ENCODE peak calls at places on chromosomes 13 and 19, in seven cellular contexts. One of them, this sample, is unnamed.

GRCh38 chr13:102948006-102948405 is 102.2 kb downstream of the ERCC5 start:
- DNase-seq in GM19239: no peak
- DNase-seq in SW480: no peak
- DNase-seq in SJSA1: no peak
- DNase-seq in NCI-H345: no peak
- DNase-seq in NCI-H1694 treated with DMSO at 0.1 percent for 48 hours: no peak
- DNase-seq in memory B cell: no peak
- DNase-seq in this sample: no peak

GRCh38 chr13:98279473-98280175 is 102.6 kb upstream of the RNF113B start:
- DNase-seq in GM19239: no peak
- DNase-seq in SW480: no peak
- DNase-seq in SJSA1: no peak
- DNase-seq in NCI-H345: no peak
- DNase-seq in NCI-H1694 treated with DMSO at 0.1 percent for 48 hours: no peak
- DNase-seq in memory B cell: peak
- DNase-seq in this sample: no peak

GRCh38 chr19:34300380-34300779 is 46.0 kb downstream of the GARRE1 start:
- DNase-seq in GM19239: no peak
- DNase-seq in SW480: no peak
- DNase-seq in SJSA1: no peak
- DNase-seq in NCI-H345: no peak
- DNase-seq in NCI-H1694 treated with DMSO at 0.1 percent for 48 hours: no peak
- DNase-seq in memory B cell: no peak
- DNase-seq in this sample: no peak

GRCh38 chr13:106261450-106261849 is 274.0 kb downstream of the EFNB2 start:
- DNase-seq in GM19239: no peak
- DNase-seq in SW480: no peak
- DNase-seq in SJSA1: no peak
- DNase-seq in NCI-H345: no peak
- DNase-seq in NCI-H1694 treated with DMSO at 0.1 percent for 48 hours: no peak
- DNase-seq in memory B cell: no peak
- DNase-seq in this sample: no peak

GRCh38 chr13:41915096-41915495 is 45.8 kb downstream of the VWA8 start:
- DNase-seq in GM19239: no peak
- DNase-seq in SW480: no peak
- DNase-seq in SJSA1: no peak
- DNase-seq in NCI-H345: no peak
- DNase-seq in NCI-H1694 treated with DMSO at 0.1 percent for 48 hours: no peak
- DNase-seq in memory B cell: no peak
- DNase-seq in this sample: no peak

GRCh38 chr19:36030264-36031148 is 2.2 kb downstream of the CLIP3 start:
- DNase-seq in GM19239: no peak
- DNase-seq in SW480: no peak
- DNase-seq in SJSA1: no peak
- DNase-seq in NCI-H345: no peak
- DNase-seq in NCI-H1694 treated with DMSO at 0.1 percent for 48 hours: peak
- DNase-seq in memory B cell: no peak
- DNase-seq in this sample: no peak

GRCh38 chr19:8462601-8463000 is 17.8 kb downstream of the HNRNPM start:
- DNase-seq in GM19239: no peak
- DNase-seq in SW480: no peak
- DNase-seq in SJSA1: no peak
- DNase-seq in NCI-H345: no peak
- DNase-seq in NCI-H1694 treated with DMSO at 0.1 percent for 48 hours: no peak
- DNase-seq in memory B cell: no peak
- DNase-seq in this sample: no peak

GRCh38 chr19:43619262-43620060 is at the start of gene ZNF428:
- DNase-seq in GM19239: peak
- DNase-seq in SW480: peak
- DNase-seq in SJSA1: peak
- DNase-seq in NCI-H345: peak
- DNase-seq in NCI-H1694 treated with DMSO at 0.1 percent for 48 hours: peak
- DNase-seq in memory B cell: peak
- DNase-seq in this sample: peak

This sample was measured in LoVo.